ENCODE peak calls at places on chromosomes 12 and 14, in ten cellular contexts. U is right lobe of liver, J is transverse colon, R is heart left ventricle, V is body of pancreas, W is A549, F is testis, X is suprapubic skin, I is uterus, A is stomach. G is an unnamed sample. For H3K9me3 and H3K4me1, the result is how much of the 10 kb centered on the place peaks cover.

GRCh38 chr12:123267991-123268843 is 3.4 kb downstream of the CDK2AP1 start:
- DNase-seq in U (no peak), J (peak), R (peak), V (peak), W (no peak), F (no peak), X (no peak), I (no peak), A (no peak), G (no peak)

GRCh38 chr12:66014818-66015217 is 115.7 kb downstream of the LLPH start:
- DNase-seq in U (no peak), J (no peak), R (no peak), V (no peak), W (peak), F (no peak), X (no peak), I (no peak), A (no peak), G (no peak)

GRCh38 chr14:74480051-74480450 is 13.1 kb downstream of the NPC2 start:
- DNase-seq in U (no peak), J (no peak), R (no peak), V (no peak), W (no peak), F (no peak), X (no peak), I (no peak), A (no peak), G (no peak)

GRCh38 chr14:104872469-104873341 is 7.6 kb downstream of the CEP170B start:
- DNase-seq in U (peak), J (no peak), R (no peak), V (peak), W (no peak), F (peak), X (no peak), I (peak), A (peak), G (no peak)

GRCh38 chr12:103401421-103401820 is 94.3 kb downstream of the C12orf42 start:
- DNase-seq in U (no peak), J (no peak), R (no peak), V (no peak), W (peak), F (no peak), X (no peak), I (no peak), A (no peak), G (no peak)

GRCh38 chr14:65421201-65421981 is 8.9 kb downstream of the FUT8 start:
- DNase-seq in U (no peak), J (no peak), R (no peak), V (no peak), W (peak), F (no peak), X (no peak), I (no peak), A (no peak), G (no peak)

GRCh38 chr12:93016752-93017350 is 87.8 kb upstream of the EEA1 start:
- DNase-seq in U (no peak), J (no peak), R (no peak), V (no peak), W (no peak), F (peak), X (no peak), I (no peak), A (no peak), G (no peak)

GRCh38 chr12:125079943-125080645 is 14.9 kb downstream of the AACS start:
- DNase-seq in U (no peak), J (no peak), R (peak), V (no peak), W (no peak), F (peak), X (peak), I (no peak), A (no peak), G (no peak)

GRCh38 chr12:112997506-112997905 is 19.2 kb downstream of the OAS2 start:
- DNase-seq in U (no peak), J (no peak), R (no peak), V (no peak), W (no peak), F (no peak), X (no peak), I (no peak), A (no peak), G (no peak)

GRCh38 chr12:21891763-21892217 is 49.4 kb downstream of the ABCC9 start:
- DNase-seq in U (peak), J (peak), R (peak), V (peak), W (no peak), F (no peak), X (peak), I (peak), A (no peak), G (no peak)

GRCh38 chr12:111638576-111638975 is 39.5 kb upstream of the ATXN2 start:
- DNase-seq in U (no peak), J (no peak), R (no peak), V (no peak), W (no peak), F (peak), X (no peak), I (no peak), A (no peak), G (no peak)

GRCh38 chr12:113208041-113208934 is 13.0 kb upstream of the TPCN1 start:
- DNase-seq in U (no peak), J (peak), R (peak), V (no peak), W (no peak), F (no peak), X (no peak), I (no peak), A (peak), G (peak)

GRCh38 chr12:124869011-124869665 is 5.5 kb upstream of the SCARB1 start:
- DNase-seq in U (no peak), J (no peak), R (no peak), V (no peak), W (no peak), F (no peak), X (no peak), I (no peak), A (no peak), G (no peak)

GRCh38 chr12:66409195-66409871 is 107.0 kb downstream of the HELB start:
- DNase-seq in U (no peak), J (no peak), R (no peak), V (no peak), W (peak), F (peak), X (no peak), I (no peak), A (no peak), G (no peak)

GRCh38 chr14:60945984-60946383 is 34.9 kb downstream of the TRMT5 start:
- DNase-seq in U (no peak), J (no peak), R (no peak), V (no peak), W (no peak), F (no peak), X (no peak), I (no peak), A (no peak), G (no peak)

GRCh38 chr12:15001733-15002471 is 29.1 kb downstream of the PDE6H start:
- DNase-seq in U (no peak), J (peak), R (peak), V (peak), W (no peak), F (peak), X (peak), I (peak), A (peak), G (no peak)

GRCh38 chr12:93302331-93303229 is 75.1 kb upstream of the NUDT4 start:
- DNase-seq in U (no peak), J (no peak), R (peak), V (no peak), W (no peak), F (peak), X (no peak), I (no peak), A (no peak), G (no peak)

GRCh38 chr12:131051155-131051473 is 97.4 kb downstream of the ADGRD1 start:
- DNase-seq in U (no peak), J (no peak), R (no peak), V (no peak), W (peak), F (no peak), X (no peak), I (no peak), A (no peak), G (no peak)

GRCh38 chr12:34597548-34598351 is 575.5 kb downstream of the ALG10 start:
- DNase-seq in U (peak), J (peak), R (no peak), V (no peak), W (no peak), F (no peak), X (peak), I (peak), A (peak), G (no peak)

GRCh38 chr12:34599530-34600513 is 577.5 kb downstream of the ALG10 start:
- DNase-seq in U (peak), J (no peak), R (no peak), V (no peak), W (no peak), F (no peak), X (peak), I (peak), A (no peak), G (no peak)

GRCh38 chr12:34595749-34596733 is 573.7 kb downstream of the ALG10 start:
- DNase-seq in U (peak), J (peak), R (no peak), V (no peak), W (no peak), F (no peak), X (peak), I (peak), A (no peak), G (no peak)

GRCh38 chr12:34598851-34599529 is 576.7 kb downstream of the ALG10 start:
- DNase-seq in U (peak), J (no peak), R (no peak), V (no peak), W (no peak), F (no peak), X (peak), I (no peak), A (peak), G (no peak)

DNA sequence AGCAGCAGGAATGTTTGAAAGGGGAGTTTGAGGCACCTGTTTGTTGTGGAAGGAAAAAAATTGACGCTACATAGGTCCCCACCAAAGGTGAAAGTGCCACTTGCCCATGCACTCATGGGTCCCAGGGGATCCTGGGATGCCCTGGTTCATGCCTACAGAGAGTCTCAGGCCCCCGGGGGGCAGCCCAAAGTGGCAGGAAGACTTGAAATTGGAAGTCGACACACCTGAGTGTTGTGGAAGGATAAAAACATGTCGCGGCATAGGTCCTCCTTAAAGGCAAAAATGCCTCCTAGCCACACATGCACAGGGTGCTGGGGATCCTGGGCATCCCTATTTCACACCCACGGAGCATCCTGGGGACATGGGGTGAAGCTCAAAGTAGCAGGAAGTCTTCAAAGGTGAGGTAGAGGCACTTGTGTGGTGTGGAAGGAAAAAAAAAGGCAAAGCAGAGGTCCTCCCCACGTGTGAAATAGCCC is 576.1 kb downstream of the ALG10 start:
- DNase-seq in U (peak), J (no peak), R (no peak), V (no peak), W (no peak), F (no peak), X (peak), I (peak), A (no peak), G (no peak)
- H3K9me3 ChIP-seq in U (under half), J (under half), R (half or more), V (under half), W (under half), F (under half), X (under half), I (under half), A (half or more), G (under half)

DNA sequence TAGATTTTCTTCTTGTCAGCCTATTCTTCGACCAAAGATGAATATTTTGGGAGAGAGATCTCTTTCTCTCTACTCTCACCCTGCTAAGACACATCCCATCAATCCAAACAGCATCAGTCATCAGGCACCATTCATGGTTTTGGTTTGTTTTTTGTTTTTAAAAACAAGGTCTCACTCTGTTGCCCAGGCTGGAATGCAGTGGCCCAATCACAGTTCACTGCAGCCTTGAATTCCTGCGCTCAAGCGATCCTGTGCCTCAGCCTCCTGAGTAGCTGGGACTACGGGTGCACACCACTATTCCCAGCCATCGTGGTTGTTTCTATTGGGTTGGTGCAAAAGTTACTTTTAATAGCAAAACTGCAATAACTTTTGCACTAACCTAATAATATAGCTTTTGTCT is 14.4 kb upstream of the ITPR2 start:
- DNase-seq in U (no peak), J (no peak), R (no peak), V (no peak), W (no peak), F (no peak), X (no peak), I (no peak), A (no peak), G (no peak)
- H3K4me1 ChIP-seq in U (under half), J (under half), R (under half), V (under half), W (under half), F (under half), X (under half), I (under half), A (under half), G (under half)

DNA sequence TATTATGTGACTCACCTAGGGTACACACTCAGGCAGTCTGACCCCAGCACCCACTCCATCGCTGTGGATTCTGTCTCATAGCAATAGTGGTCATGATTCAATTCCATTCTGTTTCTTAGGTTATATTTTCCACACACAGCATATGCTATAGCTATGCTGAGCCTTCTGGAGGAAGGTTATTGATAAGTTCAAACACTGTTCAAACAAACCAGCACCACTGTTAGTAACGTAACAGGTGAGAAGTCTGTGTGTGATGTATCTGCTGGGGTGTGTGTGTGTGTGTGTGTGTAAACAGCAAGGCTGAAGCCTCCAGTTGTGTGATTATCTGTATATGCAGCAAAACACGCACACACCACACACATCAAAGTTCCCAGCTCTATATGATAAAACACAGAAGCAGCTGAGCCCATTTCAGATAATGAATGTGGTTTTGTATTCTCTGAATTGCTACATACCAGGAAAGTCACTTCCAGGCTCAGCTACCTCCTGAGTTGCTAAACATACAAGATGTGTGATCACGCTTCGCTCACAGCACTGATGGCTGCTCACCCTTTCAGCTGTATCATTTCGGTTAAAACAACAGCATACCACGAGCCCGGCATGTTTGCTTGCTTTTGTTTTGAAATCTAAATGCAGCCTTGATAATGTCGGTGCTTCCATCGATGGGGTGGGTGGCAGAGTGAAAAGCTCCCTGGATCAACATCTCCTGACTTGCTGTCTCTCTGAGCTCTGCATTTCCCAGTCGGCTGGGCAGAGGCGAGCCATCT is 6.8 kb upstream of the SYNE3 start:
- DNase-seq in U (no peak), J (no peak), R (no peak), V (no peak), W (no peak), F (no peak), X (no peak), I (no peak), A (no peak), G (no peak)
- TF ChIP-seq POLR2A in U (no peak), J (no peak), R (no peak), V (no peak), W (no peak), F (no peak), X (no peak), I (no peak), A (no peak), G (no peak)

GRCh38 chr12:34295366-34296142 is 273.3 kb downstream of the ALG10 start:
- DNase-seq in U (peak), J (peak), R (peak), V (peak), W (no peak), F (no peak), X (no peak), I (no peak), A (no peak), G (no peak)
- H3K9me3 ChIP-seq in U (under half), J (under half), R (under half), V (under half), W (under half), F (under half), X (under half), I (under half), A (half or more), G (under half)

GRCh38 chr12:6229823-6230222 is 29.6 kb downstream of the CD9 start:
- DNase-seq in U (no peak), J (peak), R (peak), V (peak), W (no peak), F (peak), X (peak), I (peak), A (no peak), G (no peak)

GRCh38 chr12:6233121-6233971 is 33.1 kb downstream of the CD9 start:
- DNase-seq in U (no peak), J (peak), R (peak), V (peak), W (no peak), F (no peak), X (no peak), I (no peak), A (no peak), G (no peak)

GRCh38 chr12:6230321-6231110 is 30.3 kb downstream of the CD9 start:
- DNase-seq in U (peak), J (peak), R (peak), V (peak), W (no peak), F (peak), X (peak), I (peak), A (peak), G (peak)

GRCh38 chr12:6229224-6229748 is 29.1 kb downstream of the CD9 start:
- DNase-seq in U (no peak), J (peak), R (no peak), V (peak), W (no peak), F (no peak), X (no peak), I (peak), A (peak), G (no peak)

GRCh38 chr12:6231359-6232268 is 31.4 kb downstream of the CD9 start:
- DNase-seq in U (no peak), J (no peak), R (no peak), V (peak), W (no peak), F (no peak), X (no peak), I (no peak), A (no peak), G (no peak)
- H3K4me1 ChIP-seq in U (under half), J (half or more), R (half or more), V (half or more), W (under half), F (under half), X (half or more), I (under half), A (half or more), G (half or more)

GRCh38 chr14:92753250-92753649 is 4.8 kb upstream of the LGMN start:
- DNase-seq in U (no peak), J (no peak), R (no peak), V (no peak), W (no peak), F (no peak), X (no peak), I (no peak), A (no peak), G (no peak)
- TF ChIP-seq POLR2A in U (no peak), J (no peak), R (no peak), V (no peak), W (no peak), F (no peak), X (no peak), I (no peak), A (no peak), G (no peak)

GRCh38 chr12:132940071-132940719 is 15.9 kb downstream of the ZNF605 start:
- DNase-seq in U (no peak), J (no peak), R (no peak), V (no peak), W (no peak), F (no peak), X (no peak), I (no peak), A (no peak), G (no peak)

GRCh38 chr12:132941336-132941954 is 14.7 kb downstream of the ZNF605 start:
- DNase-seq in U (no peak), J (no peak), R (no peak), V (no peak), W (no peak), F (no peak), X (no peak), I (no peak), A (no peak), G (no peak)

GRCh38 chr12:132946507-132946820 is 9.6 kb downstream of the ZNF605 start:
- DNase-seq in U (no peak), J (no peak), R (no peak), V (no peak), W (no peak), F (no peak), X (no peak), I (no peak), A (no peak), G (no peak)

GRCh38 chr12:132945806-132946506 is 10.2 kb downstream of the ZNF605 start:
- DNase-seq in U (no peak), J (no peak), R (no peak), V (no peak), W (no peak), F (no peak), X (no peak), I (no peak), A (no peak), G (no peak)

DNA sequence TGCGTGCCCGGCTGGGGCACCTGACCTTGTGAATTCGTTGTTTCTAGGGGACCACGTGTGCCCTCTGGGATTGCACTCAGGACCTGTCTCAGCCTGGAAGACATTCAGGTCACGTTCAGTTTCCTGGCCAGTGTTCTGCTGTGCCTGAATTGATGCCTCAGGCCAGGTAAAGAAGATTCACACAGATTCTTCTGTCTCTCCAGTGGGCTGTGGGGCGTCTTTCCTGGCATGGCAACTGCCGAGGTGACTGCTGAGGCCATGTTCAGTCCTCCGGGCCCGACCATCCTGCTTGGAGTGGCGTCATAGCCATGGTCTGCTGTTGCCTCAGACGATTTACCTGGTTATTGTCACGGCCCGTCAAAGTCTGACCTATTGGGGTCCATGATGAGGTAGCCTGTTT is 13.5 kb downstream of the ZNF605 start:
- DNase-seq in U (no peak), J (no peak), R (no peak), V (no peak), W (no peak), F (no peak), X (no peak), I (no peak), A (no peak), G (no peak)
- H3K9me3 ChIP-seq in U (under half), J (under half), R (half or more), V (under half), W (half or more), F (under half), X (half or more), I (half or more), A (half or more), G (under half)

GRCh38 chr12:3101309-3102022 is 24.3 kb downstream of the TSPAN9 start:
- DNase-seq in U (no peak), J (no peak), R (peak), V (no peak), W (no peak), F (no peak), X (no peak), I (peak), A (no peak), G (no peak)
- H3K4me1 ChIP-seq in U (under half), J (under half), R (half or more), V (under half), W (under half), F (under half), X (half or more), I (under half), A (under half), G (under half)

GRCh38 chr14:24093901-24094838 is at the start of gene PCK2:
- DNase-seq in U (peak), J (peak), R (peak), V (peak), W (peak), F (peak), X (peak), I (peak), A (peak), G (peak)
- TF ChIP-seq POLR2A in U (peak), J (peak), R (peak), V (peak), W (peak), F (no peak), X (peak), I (peak), A (no peak), G (no peak)

G was measured in esophagus squamous epithelium.